ENCODE peak calls at places on chromosomes 4 and X, in six cellular contexts. Q, W, V, F, T and S are unnamed samples.

GRCh38 chr4:2924765-2925301 is 38.4 kb downstream of the NOP14 start:
- DNase-seq in V (no peak), W (no peak), Q (peak; percentile 19), F (no peak), T (no peak), S (no peak)

GRCh38 chrX:139448996-139449395 is 81.5 kb upstream of the F9 start:
- DNase-seq in F (no peak), V (no peak), W (no peak), T (no peak), Q (no peak), S (no peak)

GRCh38 chrX:70656304-70656703 is 211.7 kb downstream of the DLG3 start:
- DNase-seq in V (no peak), T (no peak), W (no peak), F (no peak), Q (no peak), S (no peak)

GRCh38 chrX:8879750-8880149 is 78.6 kb upstream of the FAM9A start:
- DNase-seq in V (peak; percentile 3), W (no peak), F (no peak), Q (peak; percentile 32), T (no peak), S (peak; percentile 39)

GRCh38 chr4:27861802-27862201 is 1001.2 kb downstream of the STIM2 start:
- DNase-seq in F (no peak), V (no peak), W (no peak), T (no peak), Q (no peak), S (no peak)

GRCh38 chrX:123918106-123918721 is 43.3 kb upstream of the STAG2 start:
- DNase-seq in Q (no peak), F (no peak), T (no peak), W (no peak), V (no peak), S (no peak)

GRCh38 chr4:6245246-6246169 is 24.1 kb upstream of the WFS1 start:
- DNase-seq in V (no peak), Q (no peak), W (no peak), T (peak; percentile 81), F (no peak), S (no peak)

GRCh38 chr4:168751263-168752225 is 254.7 kb downstream of the PALLD start:
- DNase-seq in T (no peak), Q (no peak), F (no peak), V (no peak), W (no peak), S (no peak)

GRCh38 chr4:10164877-10165283 is 48.3 kb upstream of the WDR1 start:
- DNase-seq in T (peak; percentile 61), V (no peak), Q (no peak), F (no peak), W (peak; percentile 31), S (peak; percentile 60)

GRCh38 chr4:25795566-25796454 is 67.0 kb downstream of the SEL1L3 start:
- DNase-seq in T (peak; percentile 88), W (no peak), F (no peak), Q (no peak), V (no peak), S (peak; percentile 51)

GRCh38 chr4:10998826-10999225 is 314.3 kb upstream of the CLNK start:
- DNase-seq in T (no peak), Q (no peak), W (no peak), F (no peak), V (no peak), S (no peak)